ENCODE peak calls at places on chromosome 14, in seven cellular contexts. E is kidney epithelial cell, T is right lobe of liver, N is heart right ventricle, S is OCI-LY7, V is Panc1, I is transverse colon. D is an unnamed sample.

GRCh38 chr14:93825235-93825553 is 36.9 kb upstream of the PRIMA1 start:
- DNase-seq in E (no peak), S (no peak), V (no peak), N (no peak), T (no peak), I (no peak), D (no peak)

GRCh38 chr14:58430156-58430555 is 2.6 kb downstream of the KIAA0586 start:
- DNase-seq in N (no peak), S (peak; percentile 10), I (no peak), E (no peak), T (no peak), V (no peak), D (no peak)

GRCh38 chr14:75793806-75794205 is 132.8 kb downstream of the TTLL5 start:
- DNase-seq in S (no peak), I (no peak), T (no peak), N (no peak), V (no peak), E (no peak), D (no peak)

GRCh38 chr14:64800000-64800399 is 79.7 kb downstream of the SPTB start:
- DNase-seq in I (peak; percentile 23), N (peak; percentile 34), S (peak; percentile 7), E (no peak), T (no peak), V (no peak), D (no peak)

GRCh38 chr14:93994919-93995682 is 2.0 kb upstream of the CCDC197 start:
- DNase-seq in V (no peak), N (peak; percentile 46), T (no peak), I (peak; percentile 29), S (no peak), E (peak; percentile 70), D (no peak)

GRCh38 chr14:87196436-87196835 is 796.5 kb downstream of the GALC start:
- DNase-seq in E (no peak), V (no peak), N (no peak), T (no peak), I (no peak), S (no peak), D (peak; percentile 16)

GRCh38 chr14:54651649-54652048 is 84.7 kb downstream of the SAMD4A start:
- DNase-seq in T (no peak), N (no peak), I (no peak), E (no peak), S (no peak), V (no peak), D (no peak)

GRCh38 chr14:55136241-55136640 is 7.2 kb downstream of the LGALS3 start:
- DNase-seq in N (no peak), V (no peak), S (no peak), E (no peak), I (no peak), T (no peak), D (no peak)

GRCh38 chr14:56886471-56887062 is 76.3 kb upstream of the OTX2 start:
- DNase-seq in T (no peak), I (no peak), V (no peak), S (no peak), E (no peak), N (no peak), D (no peak)

GRCh38 chr14:51211149-51211548 is 28.9 kb upstream of the TMX1 start:
- DNase-seq in E (peak; percentile 14), T (no peak), I (no peak), S (no peak), N (no peak), V (no peak), D (peak; percentile 45)

GRCh38 chr14:97306785-97307246 is 509.6 kb downstream of the VRK1 start:
- DNase-seq in E (no peak), V (no peak), T (no peak), N (no peak), I (no peak), S (no peak), D (no peak)

GRCh38 chr14:71267691-71268090 is 360.4 kb downstream of the PCNX1 start:
- DNase-seq in S (no peak), N (no peak), V (no peak), T (no peak), E (no peak), I (no peak), D (no peak)

GRCh38 chr14:95356245-95356850 is 36.6 kb upstream of the CLMN start:
- DNase-seq in N (no peak), V (no peak), E (no peak), I (no peak), T (no peak), S (no peak), D (peak; percentile 24)

GRCh38 chr14:102799684-102800562 is 22.7 kb downstream of the TRAF3 start:
- DNase-seq in S (no peak), I (no peak), V (no peak), E (no peak), N (no peak), T (no peak), D (peak; percentile 70)

GRCh38 chr14:93909429-93910128 is 17.6 kb upstream of the FAM181A start:
- DNase-seq in V (no peak), I (no peak), S (no peak), T (no peak), N (no peak), E (no peak), D (no peak)

DNA sequence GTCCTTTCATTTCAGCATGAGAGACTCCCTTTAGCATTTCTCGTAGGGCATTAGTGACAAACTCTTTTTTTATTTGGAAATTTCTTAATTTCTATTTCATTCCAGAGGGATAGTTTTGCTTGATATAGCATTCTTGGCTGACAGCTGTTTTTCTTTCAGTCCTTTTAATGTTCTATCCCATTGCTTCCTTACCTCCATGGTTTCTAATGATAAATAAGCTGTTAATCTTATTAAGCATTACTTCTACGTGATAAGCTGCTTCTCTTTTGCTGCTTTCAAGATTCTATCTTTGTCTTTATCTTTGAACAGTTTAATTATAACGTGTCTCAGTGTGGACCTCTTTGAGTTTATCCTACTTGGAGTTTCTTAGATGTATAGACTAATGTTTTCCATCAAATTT is 11.6 kb upstream of the TMEM63C start:
- DNase-seq in S (no peak), T (no peak), E (no peak), N (no peak), I (no peak), V (no peak), D (no peak)
- H3K4me3 ChIP-seq in S (no peak overlapping the region), T (no peak overlapping the region), E (no peak overlapping the region), N (no peak overlapping the region), I (no peak overlapping the region), V (no peak overlapping the region), D (no peak overlapping the region)

GRCh38 chr14:99795046-99795445 is 1.8 kb downstream of the EML1 start:
- DNase-seq in V (no peak), S (no peak), E (no peak), I (no peak), N (no peak), T (no peak), D (no peak)

GRCh38 chr14:99792551-99793212 is 531 bp upstream of the EML1 start:
- DNase-seq in S (no peak), N (peak; percentile 41), T (no peak), V (no peak), I (no peak), E (no peak), D (no peak)

GRCh38 chr14:99794156-99794780 is 1.1 kb downstream of the EML1 start:
- DNase-seq in N (no peak), T (no peak), V (no peak), E (no peak), I (no peak), S (no peak), D (no peak)

GRCh38 chr14:99791476-99792283 is 1.5 kb upstream of the EML1 start:
- DNase-seq in V (no peak), T (no peak), N (no peak), I (no peak), E (no peak), S (no peak), D (no peak)

GRCh38 chr14:99793213-99794155 is at the start of gene EML1:
- DNase-seq in N (peak; percentile 88), S (peak; percentile 78), T (peak; percentile 89), V (no peak), I (peak; percentile 69), E (peak; percentile 39), D (no peak)
- TF ChIP-seq CTCF in N (no peak), S (no peak), T (no peak), V (peak; percentile 74), I (no peak), E (no peak), D (no peak)

DNA sequence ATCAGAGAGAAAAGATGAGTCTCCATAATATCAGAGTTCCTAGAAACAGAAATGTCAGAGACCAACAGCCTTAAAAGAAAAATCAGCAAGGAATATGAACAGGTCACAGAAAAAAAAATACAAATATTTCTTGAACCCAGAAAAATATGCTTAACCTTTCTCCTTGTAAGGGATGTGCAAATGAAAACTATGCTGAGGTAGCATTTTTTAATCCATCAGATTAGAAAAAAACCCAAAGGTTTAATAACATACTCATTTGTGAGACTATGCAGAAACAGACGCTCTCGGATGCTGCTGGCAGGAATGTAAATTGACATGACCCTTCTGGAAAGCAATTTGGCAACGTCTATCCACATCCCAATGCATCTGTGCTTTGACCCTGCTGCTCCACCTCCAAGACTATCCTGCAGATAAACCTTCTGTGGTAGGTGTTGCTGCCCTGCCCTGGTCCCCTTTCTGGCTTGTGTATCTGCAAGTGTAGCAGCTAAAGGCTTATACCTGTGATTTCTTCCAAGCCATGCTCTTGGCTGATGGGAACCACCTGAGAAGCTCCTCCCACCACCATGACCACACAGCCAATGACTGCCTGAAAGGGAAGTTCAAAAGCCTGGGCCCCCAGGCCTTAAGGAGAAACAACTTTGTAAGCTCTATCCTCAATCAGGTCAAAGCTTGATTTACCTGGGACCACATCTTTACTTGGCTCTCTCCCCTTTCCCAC is 49.4 kb downstream of the LTBP2 start:
- DNase-seq in N (no peak), E (no peak), V (no peak), S (no peak), T (peak; percentile 7), I (no peak), D (no peak)
- H3K4me3 ChIP-seq in N (no peak overlapping the region), E (no peak overlapping the region), V (no peak overlapping the region), S (no peak overlapping the region), T (no peak overlapping the region), I (no peak overlapping the region), D (no peak overlapping the region)

GRCh38 chr14:25406818-25407217 is 356.9 kb upstream of the STXBP6 start:
- DNase-seq in I (peak; percentile 41), E (no peak), V (no peak), T (no peak), N (no peak), S (peak; percentile 28), D (no peak)
- TF ChIP-seq CTCF in I (peak; percentile 24), E (peak; percentile 44), V (peak; percentile 30), T (peak; percentile 16), N (peak; percentile 43), S (peak; percentile 82), D (peak; percentile 39)

DNA sequence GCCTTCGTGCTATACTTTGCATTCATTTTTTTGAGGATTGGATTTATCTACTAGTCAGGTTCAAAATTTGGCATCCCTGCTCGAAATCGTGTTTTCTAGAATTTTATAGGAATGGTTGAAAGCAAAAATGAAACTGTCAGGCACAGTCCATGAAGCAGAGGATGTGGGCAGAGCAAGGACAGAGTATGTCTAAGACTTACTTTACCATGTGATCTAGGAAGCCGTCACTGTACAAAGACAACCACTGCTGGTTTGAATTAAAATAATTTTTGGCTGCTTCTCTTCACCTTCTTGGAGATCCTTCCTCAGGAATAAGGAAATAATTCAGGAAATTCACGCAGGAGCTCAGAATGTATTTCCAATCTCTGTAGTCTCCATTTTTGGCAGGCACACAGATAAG is 31.6 kb upstream of the SGPP1 start:
- DNase-seq in E (no peak), S (peak; percentile 46), N (no peak), T (no peak), V (no peak), I (no peak), D (no peak)
- H3K4me3 ChIP-seq in E (no peak overlapping the region), S (peak overlapping the region; percentile 1), N (no peak overlapping the region), T (no peak overlapping the region), V (no peak overlapping the region), I (peak overlapping the region; percentile 9), D (no peak overlapping the region)

D was measured in HFF-Myc.